ENCODE peak calls at places on chromosome 1, in eight cellular contexts. One of them, this sample, is unnamed.

GRCh38 chr1:232793944-232794343 is 11.3 kb upstream of the MAP10 start:
- DNase-seq in adipocyte: peak
- DNase-seq in HFF-Myc: peak
- DNase-seq in progenitor cell of endocrine pancreas: no peak
- DNase-seq in sciatic nerve: no peak
- DNase-seq in renal cortical epithelial cell: peak
- DNase-seq in erythroblast: no peak
- DNase-seq in smooth muscle cell of the brain vasculature: peak
- DNase-seq in this sample: no peak

GRCh38 chr1:72936151-72936740 is 653.9 kb upstream of the NEGR1 start:
- DNase-seq in erythroblast: no peak
- DNase-seq in smooth muscle cell of the brain vasculature: no peak
- DNase-seq in adipocyte: peak
- DNase-seq in HFF-Myc: no peak
- DNase-seq in progenitor cell of endocrine pancreas: no peak
- DNase-seq in renal cortical epithelial cell: no peak
- DNase-seq in sciatic nerve: no peak
- DNase-seq in this sample: no peak

GRCh38 chr1:243374412-243374811 is 118.6 kb downstream of the SDCCAG8 start:
- DNase-seq in erythroblast: no peak
- DNase-seq in renal cortical epithelial cell: no peak
- DNase-seq in progenitor cell of endocrine pancreas: no peak
- DNase-seq in sciatic nerve: no peak
- DNase-seq in smooth muscle cell of the brain vasculature: no peak
- DNase-seq in adipocyte: no peak
- DNase-seq in HFF-Myc: no peak
- DNase-seq in this sample: no peak

GRCh38 chr1:206933333-206933945 is 11.7 kb upstream of the FCMR start:
- DNase-seq in adipocyte: no peak
- DNase-seq in renal cortical epithelial cell: no peak
- DNase-seq in HFF-Myc: no peak
- DNase-seq in erythroblast: peak
- DNase-seq in sciatic nerve: no peak
- DNase-seq in progenitor cell of endocrine pancreas: no peak
- DNase-seq in smooth muscle cell of the brain vasculature: no peak
- DNase-seq in this sample: no peak

GRCh38 chr1:169873582-169874200 is 20.0 kb downstream of the SCYL3 start:
- DNase-seq in sciatic nerve: no peak
- DNase-seq in erythroblast: no peak
- DNase-seq in HFF-Myc: no peak
- DNase-seq in renal cortical epithelial cell: no peak
- DNase-seq in smooth muscle cell of the brain vasculature: no peak
- DNase-seq in progenitor cell of endocrine pancreas: no peak
- DNase-seq in adipocyte: no peak
- DNase-seq in this sample: no peak

GRCh38 chr1:33719771-33720670 is 143.9 kb upstream of the HMGB4 start:
- DNase-seq in smooth muscle cell of the brain vasculature: no peak
- DNase-seq in renal cortical epithelial cell: no peak
- DNase-seq in erythroblast: no peak
- DNase-seq in sciatic nerve: no peak
- DNase-seq in HFF-Myc: no peak
- DNase-seq in progenitor cell of endocrine pancreas: no peak
- DNase-seq in adipocyte: peak
- DNase-seq in this sample: no peak

GRCh38 chr1:150809651-150810050 is 1.6 kb upstream of the CTSK start:
- DNase-seq in adipocyte: peak
- DNase-seq in smooth muscle cell of the brain vasculature: no peak
- DNase-seq in HFF-Myc: peak
- DNase-seq in erythroblast: no peak
- DNase-seq in renal cortical epithelial cell: peak
- DNase-seq in progenitor cell of endocrine pancreas: no peak
- DNase-seq in sciatic nerve: no peak
- DNase-seq in this sample: no peak

GRCh38 chr1:156808186-156809030 is 8.2 kb downstream of the SH2D2A start:
- DNase-seq in sciatic nerve: peak
- DNase-seq in progenitor cell of endocrine pancreas: no peak
- DNase-seq in HFF-Myc: no peak
- DNase-seq in renal cortical epithelial cell: no peak
- DNase-seq in smooth muscle cell of the brain vasculature: no peak
- DNase-seq in adipocyte: no peak
- DNase-seq in erythroblast: no peak
- DNase-seq in this sample: no peak

GRCh38 chr1:246893205-246893939 is 38.4 kb downstream of the AHCTF1 start:
- DNase-seq in sciatic nerve: no peak
- DNase-seq in progenitor cell of endocrine pancreas: no peak
- DNase-seq in HFF-Myc: no peak
- DNase-seq in smooth muscle cell of the brain vasculature: no peak
- DNase-seq in adipocyte: no peak
- DNase-seq in renal cortical epithelial cell: no peak
- DNase-seq in erythroblast: peak
- DNase-seq in this sample: no peak

This sample was measured in cerebellar nuclear complex.